ENCODE peak calls at places on chromosome 15, in six cellular contexts. One of them, this sample, is unnamed. For H3K9me2, the result is how much of the 10 kb centered on the place peaks cover.

GRCh38 chr15:77042245-77042644 is 28.7 kb downstream of the TSPAN3 start:
- DNase-seq in GM23248: no peak
- DNase-seq in HCT116: no peak
- DNase-seq in PC-3: no peak
- DNase-seq in MM.1S: no peak
- DNase-seq in SK-N-SH: no peak
- DNase-seq in this sample: no peak

GRCh38 chr15:55522741-55523450 is 14.9 kb upstream of the DNAAF4 start:
- DNase-seq in GM23248: no peak
- DNase-seq in HCT116: no peak
- DNase-seq in PC-3: no peak
- DNase-seq in MM.1S: no peak
- DNase-seq in SK-N-SH: no peak
- DNase-seq in this sample: no peak

GRCh38 chr15:81312790-81313543 is 11.0 kb downstream of the STARD5 start:
- DNase-seq in GM23248: peak
- DNase-seq in HCT116: peak
- DNase-seq in PC-3: peak
- DNase-seq in MM.1S: no peak
- DNase-seq in SK-N-SH: no peak
- DNase-seq in this sample: no peak

GRCh38 chr15:41115088-41115651 is 910 bp downstream of the INO80 start:
- DNase-seq in GM23248: peak
- DNase-seq in HCT116: peak
- DNase-seq in PC-3: peak
- DNase-seq in MM.1S: no peak
- DNase-seq in SK-N-SH: peak
- DNase-seq in this sample: no peak

GRCh38 chr15:101499863-101500713 is 10.6 kb upstream of the PCSK6 start:
- DNase-seq in GM23248: peak
- DNase-seq in HCT116: no peak
- DNase-seq in PC-3: peak
- DNase-seq in MM.1S: peak
- DNase-seq in SK-N-SH: no peak
- DNase-seq in this sample: no peak

GRCh38 chr15:101641894-101642293 is 10.3 kb downstream of the TM2D3 start:
- DNase-seq in GM23248: peak
- DNase-seq in HCT116: no peak
- DNase-seq in PC-3: no peak
- DNase-seq in MM.1S: peak
- DNase-seq in SK-N-SH: peak
- DNase-seq in this sample: no peak

GRCh38 chr15:30903497-30904187 is at the start of gene FAN1:
- DNase-seq in GM23248: peak
- DNase-seq in HCT116: peak
- DNase-seq in PC-3: peak
- DNase-seq in MM.1S: peak
- DNase-seq in SK-N-SH: peak
- DNase-seq in this sample: peak

GRCh38 chr15:71595846-71596553 is 214.4 kb upstream of the NR2E3 start:
- DNase-seq in GM23248: peak
- DNase-seq in HCT116: no peak
- DNase-seq in PC-3: no peak
- DNase-seq in MM.1S: no peak
- DNase-seq in SK-N-SH: no peak
- DNase-seq in this sample: peak

GRCh38 chr15:73800662-73801345 is 47.7 kb upstream of the INSYN1 start:
- DNase-seq in GM23248: peak
- DNase-seq in HCT116: no peak
- DNase-seq in PC-3: peak
- DNase-seq in MM.1S: no peak
- DNase-seq in SK-N-SH: no peak
- DNase-seq in this sample: no peak

GRCh38 chr15:70149667-70150404 is 52.1 kb upstream of the TLE3 start:
- DNase-seq in GM23248: peak
- DNase-seq in HCT116: no peak
- DNase-seq in PC-3: peak
- DNase-seq in MM.1S: no peak
- DNase-seq in SK-N-SH: no peak
- DNase-seq in this sample: peak

GRCh38 chr15:100772478-100773378 is 106.9 kb upstream of the ALDH1A3 start:
- DNase-seq in GM23248: no peak
- DNase-seq in HCT116: no peak
- DNase-seq in PC-3: no peak
- DNase-seq in MM.1S: no peak
- DNase-seq in SK-N-SH: peak
- DNase-seq in this sample: no peak

GRCh38 chr15:28051920-28052633 is 47.0 kb downstream of the OCA2 start:
- DNase-seq in GM23248: no peak
- DNase-seq in HCT116: no peak
- DNase-seq in PC-3: no peak
- DNase-seq in MM.1S: no peak
- DNase-seq in SK-N-SH: peak
- DNase-seq in this sample: no peak

GRCh38 chr15:82012908-82013307 is 32.9 kb downstream of the MEX3B start:
- DNase-seq in GM23248: no peak
- DNase-seq in HCT116: no peak
- DNase-seq in PC-3: no peak
- DNase-seq in MM.1S: no peak
- DNase-seq in SK-N-SH: no peak
- DNase-seq in this sample: no peak

GRCh38 chr15:40064231-40064894 is 25.4 kb upstream of the SRP14 start:
- DNase-seq in GM23248: peak
- DNase-seq in HCT116: no peak
- DNase-seq in PC-3: peak
- DNase-seq in MM.1S: peak
- DNase-seq in SK-N-SH: no peak
- DNase-seq in this sample: no peak

GRCh38 chr15:73932381-73933191 is 6.3 kb downstream of the LOXL1 start:
- DNase-seq in GM23248: peak
- DNase-seq in HCT116: no peak
- DNase-seq in PC-3: no peak
- DNase-seq in MM.1S: no peak
- DNase-seq in SK-N-SH: no peak
- DNase-seq in this sample: no peak

GRCh38 chr15:42728975-42729374 is 8.0 kb downstream of the CDAN1 start:
- DNase-seq in GM23248: no peak
- DNase-seq in HCT116: no peak
- DNase-seq in PC-3: no peak
- DNase-seq in MM.1S: no peak
- DNase-seq in SK-N-SH: peak
- DNase-seq in this sample: no peak

GRCh38 chr15:86082619-86083377 is 3.1 kb downstream of the AGBL1 start:
- DNase-seq in GM23248: no peak
- DNase-seq in HCT116: no peak
- DNase-seq in PC-3: no peak
- DNase-seq in MM.1S: no peak
- DNase-seq in SK-N-SH: peak
- DNase-seq in this sample: no peak

GRCh38 chr15:68606332-68606731 is 27.5 kb downstream of the CORO2B start:
- DNase-seq in GM23248: no peak
- DNase-seq in HCT116: no peak
- DNase-seq in PC-3: no peak
- DNase-seq in MM.1S: no peak
- DNase-seq in SK-N-SH: no peak
- DNase-seq in this sample: no peak

GRCh38 chr15:47618216-47618615 is 99.1 kb upstream of the SEMA6D start:
- DNase-seq in GM23248: no peak
- DNase-seq in HCT116: no peak
- DNase-seq in PC-3: no peak
- DNase-seq in MM.1S: no peak
- DNase-seq in SK-N-SH: no peak
- DNase-seq in this sample: no peak

GRCh38 chr15:95025924-95026728 is 794.8 kb downstream of the MCTP2 start:
- DNase-seq in GM23248: peak
- DNase-seq in HCT116: peak
- DNase-seq in PC-3: peak
- DNase-seq in MM.1S: peak
- DNase-seq in SK-N-SH: peak
- DNase-seq in this sample: peak

GRCh38 chr15:90201944-90202375 is 830 bp downstream of the SEMA4B start:
- DNase-seq in GM23248: peak
- DNase-seq in HCT116: no peak
- DNase-seq in PC-3: no peak
- DNase-seq in MM.1S: no peak
- DNase-seq in SK-N-SH: peak
- DNase-seq in this sample: no peak
- H3K27ac ChIP-seq in GM23248: no peak
- H3K27ac ChIP-seq in HCT116: peak
- H3K27ac ChIP-seq in PC-3: peak
- H3K27ac ChIP-seq in MM.1S: no peak
- H3K27ac ChIP-seq in SK-N-SH: no peak
- H3K27ac ChIP-seq in this sample: peak

DNA sequence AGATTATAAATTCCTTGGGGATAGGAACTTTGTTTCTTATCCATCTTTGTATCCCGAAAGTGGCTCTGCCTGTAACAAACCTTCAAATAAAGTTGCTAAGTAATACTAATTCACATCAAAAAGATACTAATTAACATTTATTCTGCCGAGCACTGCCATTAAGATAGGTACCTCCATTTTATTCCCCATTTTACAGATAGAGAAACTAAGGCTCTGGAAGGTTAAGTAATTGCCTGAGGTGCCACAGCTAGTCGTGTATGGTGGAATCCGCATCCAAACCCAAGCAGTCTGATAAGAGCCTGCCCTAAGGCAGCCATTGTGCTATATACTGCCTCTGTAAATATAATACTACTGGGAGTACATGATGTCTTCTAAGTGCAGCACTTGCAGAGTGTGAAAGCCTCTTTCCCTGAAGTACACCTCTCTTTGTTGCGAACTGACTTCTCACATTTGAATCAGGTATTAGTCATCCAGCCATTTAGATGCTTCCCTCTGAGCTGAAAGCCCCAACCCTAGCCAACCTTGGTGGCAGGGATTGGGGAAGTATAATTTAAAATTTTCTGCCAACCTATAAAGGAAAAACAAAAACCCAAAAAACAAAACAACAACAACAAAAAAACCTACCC is 78.5 kb upstream of the CHD2 start:
- DNase-seq in GM23248: peak
- DNase-seq in HCT116: no peak
- DNase-seq in PC-3: peak
- DNase-seq in MM.1S: no peak
- DNase-seq in SK-N-SH: no peak
- DNase-seq in this sample: peak
- H3K9me2 ChIP-seq in GM23248: under half
- H3K9me2 ChIP-seq in HCT116: under half
- H3K9me2 ChIP-seq in PC-3: under half
- H3K9me2 ChIP-seq in MM.1S: under half
- H3K9me2 ChIP-seq in SK-N-SH: under half
- H3K9me2 ChIP-seq in this sample: under half

DNA sequence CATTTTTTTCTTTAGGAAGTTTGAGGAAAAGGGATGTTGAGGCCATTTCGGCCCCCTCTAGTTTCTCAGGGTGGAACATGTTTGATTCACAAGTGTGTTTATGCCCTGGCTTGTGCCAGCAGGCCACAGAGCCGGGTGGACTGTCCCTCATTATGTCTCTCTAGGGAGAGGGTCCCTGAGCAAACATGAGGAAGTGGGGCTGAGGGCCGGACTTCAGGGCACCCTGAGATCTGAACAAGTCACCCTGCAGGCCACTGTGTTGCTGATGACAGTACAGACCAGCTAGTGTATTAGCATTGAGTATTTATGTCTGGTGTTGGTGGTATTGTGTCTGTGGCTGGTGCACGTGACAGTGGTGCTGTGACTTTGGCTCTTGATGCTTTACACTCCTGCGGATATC is 35.0 kb downstream of the RNU5B-1 start:
- DNase-seq in GM23248: no peak
- DNase-seq in HCT116: no peak
- DNase-seq in PC-3: no peak
- DNase-seq in MM.1S: no peak
- DNase-seq in SK-N-SH: peak
- DNase-seq in this sample: peak
- H3K9ac ChIP-seq in GM23248: no peak
- H3K9ac ChIP-seq in HCT116: no peak
- H3K9ac ChIP-seq in PC-3: no peak
- H3K9ac ChIP-seq in MM.1S: no peak
- H3K9ac ChIP-seq in SK-N-SH: no peak
- H3K9ac ChIP-seq in this sample: no peak

GRCh38 chr15:99167640-99168039 is 62.8 kb downstream of the SYNM start:
- DNase-seq in GM23248: no peak
- DNase-seq in HCT116: no peak
- DNase-seq in PC-3: no peak
- DNase-seq in MM.1S: no peak
- DNase-seq in SK-N-SH: no peak
- DNase-seq in this sample: no peak
- H3K27ac ChIP-seq in GM23248: no peak
- H3K27ac ChIP-seq in HCT116: no peak
- H3K27ac ChIP-seq in PC-3: no peak
- H3K27ac ChIP-seq in MM.1S: no peak
- H3K27ac ChIP-seq in SK-N-SH: no peak
- H3K27ac ChIP-seq in this sample: no peak

GRCh38 chr15:48986240-48986639 is 22.5 kb upstream of the SHC4 start:
- DNase-seq in GM23248: no peak
- DNase-seq in HCT116: no peak
- DNase-seq in PC-3: no peak
- DNase-seq in MM.1S: no peak
- DNase-seq in SK-N-SH: no peak
- DNase-seq in this sample: no peak
- H3K9me2 ChIP-seq in GM23248: under half
- H3K9me2 ChIP-seq in HCT116: under half
- H3K9me2 ChIP-seq in PC-3: under half
- H3K9me2 ChIP-seq in MM.1S: under half
- H3K9me2 ChIP-seq in SK-N-SH: under half
- H3K9me2 ChIP-seq in this sample: under half

GRCh38 chr15:52480990-52481389 is 47.7 kb downstream of the MYO5A start:
- DNase-seq in GM23248: no peak
- DNase-seq in HCT116: no peak
- DNase-seq in PC-3: no peak
- DNase-seq in MM.1S: peak
- DNase-seq in SK-N-SH: no peak
- DNase-seq in this sample: no peak
- H3K9ac ChIP-seq in GM23248: no peak
- H3K9ac ChIP-seq in HCT116: no peak
- H3K9ac ChIP-seq in PC-3: no peak
- H3K9ac ChIP-seq in MM.1S: peak
- H3K9ac ChIP-seq in SK-N-SH: no peak
- H3K9ac ChIP-seq in this sample: no peak